ENCODE peak calls at places on chromosomes 6 and 20, in four cellular contexts. C is spleen; V is activated CD4-positive, CD25-positive, alpha-beta regulatory T cell treated with anti-CD3 and anti-CD28 coated beads, Interleukin-2, amount 50 U/mL, for 16 hours; D is CD4-positive, alpha-beta T cell. L is an unnamed sample.
A peak's percentile ranks its signal among the peaks of the same experiment; 100 is the strongest.

GRCh38 chr6:159899994-159900745 is 9.4 kb downstream of the MAS1 start:
- DNase-seq in C (no peak), V (no peak), D (no peak), L (no peak)

GRCh38 chr6:21771626-21772320 is 178.2 kb downstream of the SOX4 start:
- DNase-seq in D (no peak), V (no peak), C (no peak), L (no peak)

GRCh38 chr20:46568570-46569129 is 18.2 kb upstream of the OCSTAMP start:
- DNase-seq in C (peak; percentile 80), D (no peak), V (no peak), L (no peak)

GRCh38 chr20:24753136-24753535 is 195.9 kb upstream of the CST7 start:
- DNase-seq in D (no peak), V (no peak), C (no peak), L (no peak)

GRCh38 chr6:133131621-133132020 is 109.5 kb upstream of the EYA4 start:
- DNase-seq in V (no peak), C (no peak), D (no peak), L (no peak)

GRCh38 chr6:1468126-1468525 is 78.8 kb downstream of the FOXF2 start:
- DNase-seq in C (no peak), V (no peak), D (no peak), L (no peak)

GRCh38 chr6:29517728-29518440 is 30.1 kb upstream of the MAS1L start:
- DNase-seq in D (no peak), V (no peak), C (no peak), L (no peak)

GRCh38 chr20:10131612-10132345 is 86.9 kb upstream of the SNAP25 start:
- DNase-seq in V (no peak), D (no peak), C (no peak), L (no peak)

GRCh38 chr6:122730775-122731386 is 48.6 kb upstream of the FABP7 start:
- DNase-seq in C (no peak), D (no peak), V (no peak), L (no peak)

GRCh38 chr20:7147220-7147601 is 379.7 kb downstream of the BMP2 start:
- DNase-seq in C (no peak), D (no peak), V (no peak), L (no peak)

GRCh38 chr6:36914227-36914794 is 28.6 kb downstream of the C6orf89 start:
- DNase-seq in C (no peak), D (no peak), V (no peak), L (no peak)

GRCh38 chr20:17969276-17969883 is 562 bp downstream of the MGME1 start:
- DNase-seq in D (peak; percentile 18), C (no peak), V (no peak), L (no peak)

GRCh38 chr20:21395039-21395665 is 2.2 kb downstream of the NKX2-4 start:
- DNase-seq in C (no peak), V (no peak), D (no peak), L (no peak)

GRCh38 chr20:1735417-1736089 is 78.0 kb upstream of the SIRPG start:
- DNase-seq in V (no peak), D (no peak), C (peak; percentile 73), L (peak; percentile 85)

GRCh38 chr6:3343089-3343901 is 84.5 kb downstream of the PSMG4 start:
- DNase-seq in V (no peak), C (no peak), D (no peak), L (no peak)

GRCh38 chr6:4879724-4880372 is 103.6 kb downstream of the CDYL start:
- DNase-seq in C (no peak), D (no peak), V (no peak), L (no peak)

GRCh38 chr6:444653-445275 is 53.2 kb downstream of the IRF4 start:
- DNase-seq in V (no peak), D (peak; percentile 71), C (peak; percentile 59), L (no peak)

GRCh38 chr20:17287503-17287902 is 60.7 kb downstream of the PCSK2 start:
- DNase-seq in D (no peak), V (no peak), C (no peak), L (no peak)

GRCh38 chr20:58986286-58986967 is 5.4 kb downstream of the NELFCD start:
- DNase-seq in C (peak; percentile 34), V (no peak), D (no peak), L (no peak)

L was measured in esophagus muscularis mucosa.